ENCODE peak calls at places on chromosomes 5 and 9, in seven cellular contexts. S is H9; L is activated CD4-positive, alpha-beta T cell treated with anti-CD3 and anti-CD28 coated beads, Interleukin-2, amount 50 U/mL, for 4 hours; F is hypothalamus; G is lung microvascular endothelial cell; Z is mucosa of descending colon; A is stimulated activated CD4-positive, alpha-beta T cell treated with anti-CD3 and anti-CD28 coated beads, Interleukin-1b, Interleukin-23, amount 100 ng/mL, for 24 hours. U is an unnamed sample.
A peak's percentile ranks its signal among the peaks of the same experiment; 100 is the strongest.

GRCh38 chr9:98263482-98264357 is 8.3 kb upstream of the TBC1D2 start:
- DNase-seq in S (peak; percentile 89), L (peak; percentile 85), F (peak; percentile 9), G (peak; percentile 82), Z (peak; percentile 77), A (peak; percentile 60), U (peak; percentile 86)

GRCh38 chr5:78593465-78593864 is 55.1 kb downstream of the LHFPL2 start:
- DNase-seq in S (no peak), L (no peak), F (no peak), G (no peak), Z (no peak), A (no peak), U (no peak)

GRCh38 chr9:92749071-92749933 is 15.3 kb downstream of the BICD2 start:
- DNase-seq in S (peak; percentile 22), L (no peak), F (no peak), G (no peak), Z (no peak), A (no peak), U (no peak)

GRCh38 chr5:149366169-149366750 is 8.4 kb downstream of the PCYOX1L start:
- DNase-seq in S (no peak), L (no peak), F (no peak), G (no peak), Z (no peak), A (no peak), U (no peak)

GRCh38 chr9:93658184-93658925 is 82.0 kb downstream of the PHF2 start:
- DNase-seq in S (no peak), L (no peak), F (no peak), G (no peak), Z (peak; percentile 29), A (no peak), U (peak; percentile 9)

GRCh38 chr5:89397096-89397495 is 514.1 kb upstream of the MEF2C start:
- DNase-seq in S (no peak), L (no peak), F (no peak), G (peak; percentile 1), Z (no peak), A (no peak), U (no peak)

GRCh38 chr5:19531374-19531952 is 456.5 kb downstream of the CDH18 start:
- DNase-seq in S (no peak), L (no peak), F (no peak), G (no peak), Z (no peak), A (no peak), U (no peak)

GRCh38 chr5:891117-891836 is 1.3 kb downstream of the BRD9 start:
- DNase-seq in S (peak; percentile 71), L (no peak), F (no peak), G (peak; percentile 19), Z (no peak), A (no peak), U (peak; percentile 25)

GRCh38 chr9:28464817-28465216 is 891.5 kb upstream of the C9orf72 start:
- DNase-seq in S (no peak), L (no peak), F (no peak), G (no peak), Z (no peak), A (no peak), U (no peak)

GRCh38 chr5:111859533-111860270 is 102.7 kb upstream of the NREP start:
- DNase-seq in S (no peak), L (no peak), F (no peak), G (peak; percentile 2), Z (no peak), A (no peak), U (no peak)

GRCh38 chr5:148474025-148474511 is 90.3 kb downstream of the FBXO38 start:
- DNase-seq in S (no peak), L (no peak), F (no peak), G (peak; percentile 73), Z (no peak), A (no peak), U (no peak)

GRCh38 chr5:58462623-58463230 is 2.8 kb upstream of the PLK2 start:
- DNase-seq in S (no peak), L (peak; percentile 16), F (no peak), G (peak; percentile 83), Z (no peak), A (no peak), U (no peak)

GRCh38 chr9:131627846-131628820 is 82.8 kb downstream of the PRRT1B start:
- DNase-seq in S (no peak), L (peak; percentile 34), F (no peak), G (no peak), Z (peak; percentile 95), A (no peak), U (no peak)

GRCh38 chr9:38358390-38359296 is 33.9 kb upstream of the ALDH1B1 start:
- DNase-seq in S (no peak), L (no peak), F (no peak), G (no peak), Z (no peak), A (no peak), U (no peak)

GRCh38 chr5:165209101-165209727 is 1703.8 kb downstream of the MAT2B start:
- DNase-seq in S (no peak), L (no peak), F (no peak), G (peak; percentile 28), Z (no peak), A (no peak), U (no peak)

GRCh38 chr9:119533509-119533908 is 164.3 kb upstream of the BRINP1 start:
- DNase-seq in S (no peak), L (no peak), F (no peak), G (no peak), Z (no peak), A (no peak), U (no peak)

GRCh38 chr5:168288349-168289245 is 2.8 kb upstream of the WWC1 start:
- DNase-seq in S (no peak), L (no peak), F (no peak), G (no peak), Z (peak; percentile 76), A (no peak), U (no peak)

GRCh38 chr5:104987074-104987473 is 1424.5 kb upstream of the NUDT12 start:
- DNase-seq in S (no peak), L (no peak), F (no peak), G (no peak), Z (no peak), A (no peak), U (no peak)

GRCh38 chr9:77827104-77827784 is 179.1 kb upstream of the GNA14 start:
- DNase-seq in S (no peak), L (no peak), F (no peak), G (no peak), Z (no peak), A (no peak), U (no peak)

U was measured in WTC11.